ENCODE peak calls at places on chromosomes 6 and 20, in five cellular contexts. One of them, this sample, is unnamed.

GRCh38 chr20:14729390-14729789 is 392.0 kb upstream of the FLRT3 start:
- DNase-seq in activated B cell treated with CpG ODN at 0.5 μM for 24 hours: no peak
- DNase-seq in A673: no peak
- DNase-seq in glutamatergic neuron: no peak
- DNase-seq in Calu3: no peak
- DNase-seq in this sample: no peak

GRCh38 chr6:35776364-35777215 is at the start of gene CLPSL2:
- DNase-seq in activated B cell treated with CpG ODN at 0.5 μM for 24 hours: peak; percentile 33
- DNase-seq in A673: no peak
- DNase-seq in glutamatergic neuron: peak; percentile 64
- DNase-seq in Calu3: peak; percentile 52
- DNase-seq in this sample: peak; percentile 20

GRCh38 chr20:42603655-42604054 is 586.1 kb downstream of the PTPRT start:
- DNase-seq in activated B cell treated with CpG ODN at 0.5 μM for 24 hours: no peak
- DNase-seq in A673: no peak
- DNase-seq in glutamatergic neuron: no peak
- DNase-seq in Calu3: no peak
- DNase-seq in this sample: no peak

GRCh38 chr6:73388800-73389512 is 5.7 kb upstream of the DDX43 start:
- DNase-seq in activated B cell treated with CpG ODN at 0.5 μM for 24 hours: peak; percentile 20
- DNase-seq in A673: peak; percentile 81
- DNase-seq in glutamatergic neuron: peak; percentile 69
- DNase-seq in Calu3: peak; percentile 74
- DNase-seq in this sample: peak; percentile 37

GRCh38 chr20:48716086-48716485 is 111.7 kb downstream of the PREX1 start:
- DNase-seq in activated B cell treated with CpG ODN at 0.5 μM for 24 hours: no peak
- DNase-seq in A673: no peak
- DNase-seq in glutamatergic neuron: no peak
- DNase-seq in Calu3: no peak
- DNase-seq in this sample: no peak

GRCh38 chr20:51462566-51463276 is 79.8 kb downstream of the NFATC2 start:
- DNase-seq in activated B cell treated with CpG ODN at 0.5 μM for 24 hours: no peak
- DNase-seq in A673: no peak
- DNase-seq in glutamatergic neuron: no peak
- DNase-seq in Calu3: no peak
- DNase-seq in this sample: no peak

GRCh38 chr6:122184260-122184934 is 215.1 kb upstream of the HSF2 start:
- DNase-seq in activated B cell treated with CpG ODN at 0.5 μM for 24 hours: no peak
- DNase-seq in A673: peak; percentile 27
- DNase-seq in glutamatergic neuron: no peak
- DNase-seq in Calu3: no peak
- DNase-seq in this sample: no peak

GRCh38 chr6:81105998-81106397 is 646.5 kb downstream of the TENT5A start:
- DNase-seq in activated B cell treated with CpG ODN at 0.5 μM for 24 hours: no peak
- DNase-seq in A673: peak; percentile 6
- DNase-seq in glutamatergic neuron: no peak
- DNase-seq in Calu3: no peak
- DNase-seq in this sample: no peak

GRCh38 chr6:138226011-138226410 is 7.7 kb upstream of the PBOV1 start:
- DNase-seq in activated B cell treated with CpG ODN at 0.5 μM for 24 hours: no peak
- DNase-seq in A673: no peak
- DNase-seq in glutamatergic neuron: no peak
- DNase-seq in Calu3: no peak
- DNase-seq in this sample: no peak

GRCh38 chr20:324177-325042 is 942 bp upstream of the SOX12 start:
- DNase-seq in activated B cell treated with CpG ODN at 0.5 μM for 24 hours: peak; percentile 97
- DNase-seq in A673: peak; percentile 93
- DNase-seq in glutamatergic neuron: peak; percentile 95
- DNase-seq in Calu3: peak; percentile 93
- DNase-seq in this sample: peak; percentile 82

GRCh38 chr6:73144516-73144915 is 80.8 kb downstream of the KHDC1L start:
- DNase-seq in activated B cell treated with CpG ODN at 0.5 μM for 24 hours: no peak
- DNase-seq in A673: no peak
- DNase-seq in glutamatergic neuron: no peak
- DNase-seq in Calu3: no peak
- DNase-seq in this sample: no peak

GRCh38 chr6:160077526-160077925 is 44.1 kb upstream of the SLC22A1 start:
- DNase-seq in activated B cell treated with CpG ODN at 0.5 μM for 24 hours: no peak
- DNase-seq in A673: no peak
- DNase-seq in glutamatergic neuron: no peak
- DNase-seq in Calu3: no peak
- DNase-seq in this sample: no peak

GRCh38 chr6:33607784-33608161 is 13.3 kb upstream of the ITPR3 start:
- DNase-seq in activated B cell treated with CpG ODN at 0.5 μM for 24 hours: no peak
- DNase-seq in A673: no peak
- DNase-seq in glutamatergic neuron: no peak
- DNase-seq in Calu3: peak; percentile 71
- DNase-seq in this sample: no peak

GRCh38 chr6:112983741-112984221 is 636.7 kb downstream of the RFPL4B start:
- DNase-seq in activated B cell treated with CpG ODN at 0.5 μM for 24 hours: no peak
- DNase-seq in A673: peak; percentile 15
- DNase-seq in glutamatergic neuron: no peak
- DNase-seq in Calu3: no peak
- DNase-seq in this sample: no peak

GRCh38 chr20:57065646-57066045 is 200.8 kb downstream of the BMP7 start:
- DNase-seq in activated B cell treated with CpG ODN at 0.5 μM for 24 hours: no peak
- DNase-seq in A673: no peak
- DNase-seq in glutamatergic neuron: no peak
- DNase-seq in Calu3: no peak
- DNase-seq in this sample: no peak

GRCh38 chr6:89050697-89051096 is 29.9 kb upstream of the PNRC1 start:
- DNase-seq in activated B cell treated with CpG ODN at 0.5 μM for 24 hours: no peak
- DNase-seq in A673: no peak
- DNase-seq in glutamatergic neuron: no peak
- DNase-seq in Calu3: no peak
- DNase-seq in this sample: no peak

GRCh38 chr20:11324990-11325389 is 592.7 kb upstream of the BTBD3 start:
- DNase-seq in activated B cell treated with CpG ODN at 0.5 μM for 24 hours: no peak
- DNase-seq in A673: no peak
- DNase-seq in glutamatergic neuron: no peak
- DNase-seq in Calu3: no peak
- DNase-seq in this sample: no peak

GRCh38 chr6:150272264-150272975 is 96.4 kb upstream of the IYD start:
- DNase-seq in activated B cell treated with CpG ODN at 0.5 μM for 24 hours: no peak
- DNase-seq in A673: no peak
- DNase-seq in glutamatergic neuron: no peak
- DNase-seq in Calu3: no peak
- DNase-seq in this sample: no peak

GRCh38 chr20:57219071-57219677 is 47.3 kb downstream of the BMP7 start:
- DNase-seq in activated B cell treated with CpG ODN at 0.5 μM for 24 hours: no peak
- DNase-seq in A673: no peak
- DNase-seq in glutamatergic neuron: no peak
- DNase-seq in Calu3: no peak
- DNase-seq in this sample: no peak

GRCh38 chr20:57038608-57039440 is 227.6 kb downstream of the BMP7 start:
- DNase-seq in activated B cell treated with CpG ODN at 0.5 μM for 24 hours: no peak
- DNase-seq in A673: no peak
- DNase-seq in glutamatergic neuron: no peak
- DNase-seq in Calu3: no peak
- DNase-seq in this sample: no peak

GRCh38 chr6:93048381-93048780 is 371.0 kb downstream of the EPHA7 start:
- DNase-seq in activated B cell treated with CpG ODN at 0.5 μM for 24 hours: no peak
- DNase-seq in A673: no peak
- DNase-seq in glutamatergic neuron: no peak
- DNase-seq in Calu3: no peak
- DNase-seq in this sample: no peak

GRCh38 chr6:93047033-93047432 is 372.3 kb downstream of the EPHA7 start:
- DNase-seq in activated B cell treated with CpG ODN at 0.5 μM for 24 hours: no peak
- DNase-seq in A673: no peak
- DNase-seq in glutamatergic neuron: no peak
- DNase-seq in Calu3: no peak
- DNase-seq in this sample: no peak
- TF ChIP-seq CTCF in activated B cell treated with CpG ODN at 0.5 μM for 24 hours: no peak
- TF ChIP-seq CTCF in A673: no peak
- TF ChIP-seq CTCF in glutamatergic neuron: no peak
- TF ChIP-seq CTCF in Calu3: no peak
- TF ChIP-seq CTCF in this sample: no peak

DNA sequence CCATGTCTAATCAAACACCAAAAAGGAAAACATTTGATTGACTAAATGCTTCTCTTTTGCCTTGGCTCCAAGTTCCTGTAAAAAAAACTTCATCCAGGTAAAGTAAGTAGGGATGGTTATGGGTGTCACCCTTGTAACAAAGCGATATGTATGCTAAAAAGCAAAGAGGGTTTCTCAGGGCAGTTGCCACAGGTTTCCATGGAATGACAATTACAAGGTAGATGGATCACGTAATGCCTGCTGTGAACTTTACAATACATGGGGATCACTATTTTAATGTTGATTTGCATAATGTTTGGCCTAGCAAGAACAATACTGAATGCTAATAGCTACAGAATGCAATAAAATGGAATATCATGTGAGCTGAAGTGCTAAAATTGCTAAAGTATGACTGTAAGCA is 2.9 kb upstream of the BMP2 start:
- DNase-seq in activated B cell treated with CpG ODN at 0.5 μM for 24 hours: no peak
- DNase-seq in A673: no peak
- DNase-seq in glutamatergic neuron: no peak
- DNase-seq in Calu3: no peak
- DNase-seq in this sample: no peak
- TF ChIP-seq CTCF in activated B cell treated with CpG ODN at 0.5 μM for 24 hours: no peak
- TF ChIP-seq CTCF in A673: no peak
- TF ChIP-seq CTCF in glutamatergic neuron: no peak
- TF ChIP-seq CTCF in Calu3: no peak
- TF ChIP-seq CTCF in this sample: no peak

DNA sequence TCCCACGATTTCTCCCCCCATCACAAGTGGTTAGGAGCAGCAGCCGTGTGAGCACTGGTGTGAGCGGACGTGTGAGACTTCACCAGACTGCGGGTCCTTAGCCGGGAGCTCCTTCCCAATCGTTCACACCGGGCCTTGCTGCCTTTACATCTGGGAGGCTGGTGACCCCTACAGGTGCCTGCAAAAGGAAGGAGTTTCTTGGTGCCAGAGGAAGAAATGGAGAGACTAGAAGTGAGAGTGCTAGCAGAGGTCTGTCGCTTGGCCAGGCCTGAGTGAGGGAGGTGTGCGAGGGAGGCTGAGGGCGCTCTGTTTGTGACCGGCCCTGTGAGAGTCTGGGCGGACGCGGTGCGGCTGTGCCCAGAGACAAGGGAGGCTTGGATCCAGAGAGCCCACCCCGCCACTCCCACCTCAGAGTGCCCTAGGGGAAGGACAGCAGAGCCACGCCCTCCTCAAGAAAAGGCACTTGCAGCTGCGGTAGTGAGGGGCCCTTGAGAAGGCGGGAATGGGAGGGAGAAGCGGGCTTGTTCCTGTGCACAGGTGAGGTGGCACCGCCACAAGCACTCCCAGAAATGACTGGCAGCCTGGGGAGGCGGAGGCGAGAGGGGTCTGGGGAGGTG is 10.0 kb upstream of the ARMC2 start:
- DNase-seq in activated B cell treated with CpG ODN at 0.5 μM for 24 hours: no peak
- DNase-seq in A673: peak; percentile 9
- DNase-seq in glutamatergic neuron: peak; percentile 25
- DNase-seq in Calu3: peak; percentile 30
- DNase-seq in this sample: peak; percentile 34
- TF ChIP-seq CTCF in activated B cell treated with CpG ODN at 0.5 μM for 24 hours: no peak
- TF ChIP-seq CTCF in A673: no peak
- TF ChIP-seq CTCF in glutamatergic neuron: no peak
- TF ChIP-seq CTCF in Calu3: no peak
- TF ChIP-seq CTCF in this sample: peak; percentile 59

GRCh38 chr6:165846123-165846966 is 183.3 kb upstream of the PDE10A start:
- DNase-seq in activated B cell treated with CpG ODN at 0.5 μM for 24 hours: no peak
- DNase-seq in A673: no peak
- DNase-seq in glutamatergic neuron: no peak
- DNase-seq in Calu3: no peak
- DNase-seq in this sample: no peak

GRCh38 chr6:165847407-165848098 is 184.5 kb upstream of the PDE10A start:
- DNase-seq in activated B cell treated with CpG ODN at 0.5 μM for 24 hours: no peak
- DNase-seq in A673: no peak
- DNase-seq in glutamatergic neuron: no peak
- DNase-seq in Calu3: no peak
- DNase-seq in this sample: no peak

GRCh38 chr6:165850434-165851019 is 187.5 kb upstream of the PDE10A start:
- DNase-seq in activated B cell treated with CpG ODN at 0.5 μM for 24 hours: peak; percentile 42
- DNase-seq in A673: peak; percentile 64
- DNase-seq in glutamatergic neuron: peak; percentile 87
- DNase-seq in Calu3: peak; percentile 77
- DNase-seq in this sample: peak; percentile 62

GRCh38 chr6:165849539-165850430 is 186.7 kb upstream of the PDE10A start:
- DNase-seq in activated B cell treated with CpG ODN at 0.5 μM for 24 hours: no peak
- DNase-seq in A673: no peak
- DNase-seq in glutamatergic neuron: peak; percentile 47
- DNase-seq in Calu3: no peak
- DNase-seq in this sample: no peak

GRCh38 chr6:165848099-165848461 is 185.0 kb upstream of the PDE10A start:
- DNase-seq in activated B cell treated with CpG ODN at 0.5 μM for 24 hours: no peak
- DNase-seq in A673: no peak
- DNase-seq in glutamatergic neuron: no peak
- DNase-seq in Calu3: no peak
- DNase-seq in this sample: no peak
- TF ChIP-seq CTCF in activated B cell treated with CpG ODN at 0.5 μM for 24 hours: no peak
- TF ChIP-seq CTCF in A673: peak; percentile 48
- TF ChIP-seq CTCF in glutamatergic neuron: peak; percentile 54
- TF ChIP-seq CTCF in Calu3: no peak
- TF ChIP-seq CTCF in this sample: peak; percentile 22

GRCh38 chr6:12335717-12336116 is 45.6 kb downstream of the EDN1 start:
- DNase-seq in activated B cell treated with CpG ODN at 0.5 μM for 24 hours: no peak
- DNase-seq in A673: no peak
- DNase-seq in glutamatergic neuron: no peak
- DNase-seq in Calu3: no peak
- DNase-seq in this sample: no peak
- TF ChIP-seq CTCF in activated B cell treated with CpG ODN at 0.5 μM for 24 hours: no peak
- TF ChIP-seq CTCF in A673: no peak
- TF ChIP-seq CTCF in glutamatergic neuron: no peak
- TF ChIP-seq CTCF in Calu3: no peak
- TF ChIP-seq CTCF in this sample: no peak

DNA sequence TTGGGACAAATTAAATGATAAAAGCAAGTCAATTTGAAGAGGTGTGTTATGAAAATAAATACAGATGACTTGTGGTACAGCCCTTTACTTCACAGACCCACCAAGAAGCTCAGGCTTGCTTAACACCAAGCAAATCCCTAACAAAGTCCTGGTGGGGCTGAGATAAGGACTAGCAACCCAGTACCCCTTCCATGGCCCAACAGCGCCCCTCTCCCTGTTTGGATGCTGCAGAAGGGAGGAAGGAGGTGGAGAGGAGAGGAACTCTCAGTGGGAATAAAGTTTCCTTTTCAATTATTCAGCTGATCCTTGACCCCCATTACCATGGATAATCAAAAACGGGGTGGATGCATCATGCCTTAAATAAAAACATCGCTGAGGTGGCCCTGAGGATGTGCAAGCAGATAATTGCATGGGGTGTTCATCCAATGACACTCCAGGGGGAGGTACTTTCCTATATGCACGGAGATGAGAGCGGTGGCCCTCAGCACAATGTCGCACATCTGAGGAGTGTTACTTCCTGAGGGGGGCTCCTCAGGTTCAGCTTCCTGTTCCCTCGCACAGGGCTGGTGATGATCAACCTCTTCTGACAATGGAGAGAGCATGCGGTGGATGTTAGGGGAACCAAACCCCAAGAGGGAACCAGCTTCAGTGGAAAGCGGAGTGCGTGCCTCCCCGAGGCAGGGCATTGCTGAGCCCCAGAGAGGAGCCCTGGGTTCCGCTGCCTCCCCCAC is 4.4 kb upstream of the ZNF831 start:
- DNase-seq in activated B cell treated with CpG ODN at 0.5 μM for 24 hours: no peak
- DNase-seq in A673: no peak
- DNase-seq in glutamatergic neuron: no peak
- DNase-seq in Calu3: peak; percentile 22
- DNase-seq in this sample: no peak
- TF ChIP-seq CTCF in activated B cell treated with CpG ODN at 0.5 μM for 24 hours: no peak
- TF ChIP-seq CTCF in A673: no peak
- TF ChIP-seq CTCF in glutamatergic neuron: no peak
- TF ChIP-seq CTCF in Calu3: no peak
- TF ChIP-seq CTCF in this sample: no peak

GRCh38 chr20:34412453-34412852 is 49.4 kb downstream of the ITCH start:
- DNase-seq in activated B cell treated with CpG ODN at 0.5 μM for 24 hours: no peak
- DNase-seq in A673: no peak
- DNase-seq in glutamatergic neuron: no peak
- DNase-seq in Calu3: no peak
- DNase-seq in this sample: no peak
- TF ChIP-seq CTCF in activated B cell treated with CpG ODN at 0.5 μM for 24 hours: no peak
- TF ChIP-seq CTCF in A673: no peak
- TF ChIP-seq CTCF in glutamatergic neuron: no peak
- TF ChIP-seq CTCF in Calu3: no peak
- TF ChIP-seq CTCF in this sample: no peak